ENCODE peak calls at places on chromosomes 1 and 21, in seven cellular contexts. N is activated T-cell treated with anti-CD3 and anti-CD28 coated beads, Interleukin-2, amount 50 U/mL, for 72 hours; R is pancreas; L is right cardiac atrium; G is left lung; I is mucosa of descending colon; X is activated CD8-positive, alpha-beta T cell treated with anti-CD3 and anti-CD28 coated beads, Interleukin-2, amount 10 ng/mL, durations not matched to agents 7 days and 5 days. J is an unnamed sample.
A peak's percentile ranks its signal among the peaks of the same experiment; 100 is the strongest.

GRCh38 chr21:39430016-39430415 is 15.6 kb downstream of the LCA5L start:
- ATAC-seq in X (no peak), N (no peak), L (no peak), R (no peak), I (no peak), G (no peak), J (no peak)

GRCh38 chr1:40141878-40142535 is 19.2 kb upstream of the RLF start:
- ATAC-seq in L (no peak), R (no peak), N (no peak), X (no peak), G (no peak), I (no peak), J (no peak)

GRCh38 chr1:42340093-42340492 is 5.1 kb upstream of the FOXJ3 start:
- ATAC-seq in I (peak; percentile 83), R (peak; percentile 85), L (no peak), G (peak; percentile 68), N (no peak), X (no peak), J (no peak)

GRCh38 chr1:3774503-3775247 is 2.1 kb downstream of the SMIM1 start:
- ATAC-seq in X (no peak), G (no peak), N (no peak), L (peak; percentile 2), R (no peak), I (no peak), J (no peak)

GRCh38 chr21:31957631-31958030 is 84.8 kb downstream of the HUNK start:
- ATAC-seq in L (no peak), X (no peak), N (peak; percentile 26), G (no peak), I (no peak), R (no peak), J (no peak)

GRCh38 chr1:19884312-19884711 is 2.1 kb downstream of the OTUD3 start:
- ATAC-seq in I (no peak), G (peak; percentile 45), R (no peak), X (no peak), L (no peak), N (no peak), J (no peak)

GRCh38 chr1:45892068-45892785 is 88.8 kb downstream of the MAST2 start:
- ATAC-seq in G (peak; percentile 89), N (no peak), L (peak; percentile 64), I (peak; percentile 87), R (peak; percentile 93), X (no peak), J (no peak)

GRCh38 chr1:89306273-89306672 is 33.6 kb upstream of the GBP5 start:
- ATAC-seq in G (no peak), X (no peak), I (no peak), L (no peak), R (no peak), N (no peak), J (no peak)

GRCh38 chr1:66242646-66243547 is 291.1 kb upstream of the SGIP1 start:
- ATAC-seq in L (peak; percentile 96), I (peak; percentile 98), G (peak; percentile 100), R (peak; percentile 100), X (peak; percentile 95), N (peak; percentile 48), J (peak; percentile 33)

GRCh38 chr21:44306926-44307687 is 7.3 kb downstream of the PFKL start:
- ATAC-seq in L (no peak), I (no peak), R (peak; percentile 14), G (no peak), X (no peak), N (no peak), J (no peak)

GRCh38 chr1:151106891-151107290 is 36.3 kb downstream of the GABPB2 start:
- ATAC-seq in X (no peak), N (no peak), L (no peak), G (no peak), I (no peak), R (no peak), J (no peak)